ENCODE peak calls at places on chromosomes 2 and 18, in nine cellular contexts. One of them, this sample, is unnamed.

GRCh38 chr18:4573735-4574134 is 118.6 kb upstream of the DLGAP1 start:
- DNase-seq in HCT116: no peak
- DNase-seq in mucosa of descending colon: no peak
- DNase-seq in upper lobe of left lung: no peak
- DNase-seq in body of pancreas: no peak
- DNase-seq in A549: no peak
- DNase-seq in DND-41: no peak
- DNase-seq in activated B cell treated with CpG ODN at 0.5 μM for 24 hours: no peak
- DNase-seq in neural crest cell: no peak
- DNase-seq in this sample: no peak

GRCh38 chr2:208358758-208359631 is 47.6 kb upstream of the PTH2R start:
- DNase-seq in upper lobe of left lung: no peak
- DNase-seq in activated B cell treated with CpG ODN at 0.5 μM for 24 hours: no peak
- DNase-seq in DND-41: no peak
- DNase-seq in body of pancreas: no peak
- DNase-seq in HCT116: no peak
- DNase-seq in mucosa of descending colon: no peak
- DNase-seq in A549: no peak
- DNase-seq in neural crest cell: no peak
- DNase-seq in this sample: no peak

GRCh38 chr2:210224660-210225460 is at the start of gene ACADL:
- DNase-seq in mucosa of descending colon: peak; percentile 59
- DNase-seq in neural crest cell: peak; percentile 40
- DNase-seq in upper lobe of left lung: peak; percentile 79
- DNase-seq in DND-41: no peak
- DNase-seq in activated B cell treated with CpG ODN at 0.5 μM for 24 hours: no peak
- DNase-seq in body of pancreas: peak; percentile 90
- DNase-seq in HCT116: no peak
- DNase-seq in A549: peak; percentile 32
- DNase-seq in this sample: peak; percentile 49

GRCh38 chr2:127713562-127713961 is 12.3 kb downstream of the SFT2D3 start:
- DNase-seq in HCT116: no peak
- DNase-seq in activated B cell treated with CpG ODN at 0.5 μM for 24 hours: no peak
- DNase-seq in neural crest cell: no peak
- DNase-seq in mucosa of descending colon: no peak
- DNase-seq in DND-41: no peak
- DNase-seq in A549: no peak
- DNase-seq in body of pancreas: no peak
- DNase-seq in upper lobe of left lung: no peak
- DNase-seq in this sample: no peak

GRCh38 chr2:195664528-195664927 is 7.5 kb downstream of the SLC39A10 start:
- DNase-seq in body of pancreas: no peak
- DNase-seq in activated B cell treated with CpG ODN at 0.5 μM for 24 hours: no peak
- DNase-seq in upper lobe of left lung: no peak
- DNase-seq in mucosa of descending colon: no peak
- DNase-seq in HCT116: no peak
- DNase-seq in A549: no peak
- DNase-seq in DND-41: no peak
- DNase-seq in neural crest cell: no peak
- DNase-seq in this sample: no peak

GRCh38 chr18:8969639-8970378 is 132.7 kb upstream of the NDUFV2 start:
- DNase-seq in HCT116: no peak
- DNase-seq in body of pancreas: no peak
- DNase-seq in upper lobe of left lung: no peak
- DNase-seq in DND-41: no peak
- DNase-seq in A549: no peak
- DNase-seq in neural crest cell: no peak
- DNase-seq in activated B cell treated with CpG ODN at 0.5 μM for 24 hours: no peak
- DNase-seq in mucosa of descending colon: no peak
- DNase-seq in this sample: no peak

GRCh38 chr18:6591491-6591890 is 138.0 kb upstream of the ARHGAP28 start:
- DNase-seq in upper lobe of left lung: no peak
- DNase-seq in neural crest cell: no peak
- DNase-seq in A549: no peak
- DNase-seq in body of pancreas: no peak
- DNase-seq in mucosa of descending colon: no peak
- DNase-seq in HCT116: no peak
- DNase-seq in activated B cell treated with CpG ODN at 0.5 μM for 24 hours: no peak
- DNase-seq in DND-41: no peak
- DNase-seq in this sample: no peak

GRCh38 chr2:241926541-241927311 is 57.2 kb downstream of the RTP5 start:
- DNase-seq in DND-41: no peak
- DNase-seq in mucosa of descending colon: no peak
- DNase-seq in neural crest cell: no peak
- DNase-seq in A549: no peak
- DNase-seq in activated B cell treated with CpG ODN at 0.5 μM for 24 hours: no peak
- DNase-seq in upper lobe of left lung: no peak
- DNase-seq in HCT116: no peak
- DNase-seq in body of pancreas: peak; percentile 79
- DNase-seq in this sample: no peak

GRCh38 chr2:204335642-204336041 is 209.6 kb upstream of the PARD3B start:
- DNase-seq in A549: no peak
- DNase-seq in mucosa of descending colon: no peak
- DNase-seq in neural crest cell: no peak
- DNase-seq in DND-41: no peak
- DNase-seq in HCT116: no peak
- DNase-seq in body of pancreas: no peak
- DNase-seq in upper lobe of left lung: no peak
- DNase-seq in activated B cell treated with CpG ODN at 0.5 μM for 24 hours: no peak
- DNase-seq in this sample: no peak

GRCh38 chr2:39730685-39731302 is 48.3 kb downstream of the THUMPD2 start:
- DNase-seq in HCT116: peak; percentile 10
- DNase-seq in activated B cell treated with CpG ODN at 0.5 μM for 24 hours: no peak
- DNase-seq in upper lobe of left lung: no peak
- DNase-seq in mucosa of descending colon: no peak
- DNase-seq in DND-41: peak; percentile 13
- DNase-seq in body of pancreas: no peak
- DNase-seq in A549: peak; percentile 34
- DNase-seq in neural crest cell: no peak
- DNase-seq in this sample: no peak
- TF ChIP-seq CTCF in HCT116: peak; percentile 71
- TF ChIP-seq CTCF in activated B cell treated with CpG ODN at 0.5 μM for 24 hours: no peak
- TF ChIP-seq CTCF in upper lobe of left lung: peak; percentile 28
- TF ChIP-seq CTCF in mucosa of descending colon: peak; percentile 30
- TF ChIP-seq CTCF in DND-41: peak; percentile 80
- TF ChIP-seq CTCF in body of pancreas: peak; percentile 20
- TF ChIP-seq CTCF in A549: peak; percentile 71
- TF ChIP-seq CTCF in neural crest cell: peak; percentile 62
- TF ChIP-seq CTCF in this sample: peak; percentile 68

GRCh38 chr18:23452728-23453656 is at the start of gene RIOK3:
- DNase-seq in mucosa of descending colon: peak; percentile 99
- DNase-seq in DND-41: peak; percentile 85
- DNase-seq in body of pancreas: peak; percentile 99
- DNase-seq in HCT116: peak; percentile 95
- DNase-seq in activated B cell treated with CpG ODN at 0.5 μM for 24 hours: peak; percentile 91
- DNase-seq in neural crest cell: peak; percentile 91
- DNase-seq in A549: peak; percentile 96
- DNase-seq in upper lobe of left lung: peak; percentile 99
- DNase-seq in this sample: peak; percentile 92
- TF ChIP-seq CTCF in mucosa of descending colon: no peak
- TF ChIP-seq CTCF in DND-41: no peak
- TF ChIP-seq CTCF in body of pancreas: no peak
- TF ChIP-seq CTCF in HCT116: no peak
- TF ChIP-seq CTCF in activated B cell treated with CpG ODN at 0.5 μM for 24 hours: no peak
- TF ChIP-seq CTCF in neural crest cell: peak; percentile 5
- TF ChIP-seq CTCF in A549: no peak
- TF ChIP-seq CTCF in upper lobe of left lung: no peak
- TF ChIP-seq CTCF in this sample: no peak

GRCh38 chr2:74821177-74822124 is 12.5 kb upstream of the HK2 start:
- DNase-seq in A549: no peak
- DNase-seq in activated B cell treated with CpG ODN at 0.5 μM for 24 hours: no peak
- DNase-seq in upper lobe of left lung: no peak
- DNase-seq in HCT116: no peak
- DNase-seq in DND-41: no peak
- DNase-seq in mucosa of descending colon: no peak
- DNase-seq in body of pancreas: no peak
- DNase-seq in neural crest cell: no peak
- DNase-seq in this sample: no peak

GRCh38 chr2:74828534-74828933 is 5.4 kb upstream of the HK2 start:
- DNase-seq in DND-41: no peak
- DNase-seq in HCT116: no peak
- DNase-seq in mucosa of descending colon: no peak
- DNase-seq in body of pancreas: no peak
- DNase-seq in upper lobe of left lung: no peak
- DNase-seq in A549: no peak
- DNase-seq in activated B cell treated with CpG ODN at 0.5 μM for 24 hours: no peak
- DNase-seq in neural crest cell: no peak
- DNase-seq in this sample: no peak

GRCh38 chr2:74822771-74823283 is 11.1 kb upstream of the HK2 start:
- DNase-seq in body of pancreas: no peak
- DNase-seq in mucosa of descending colon: no peak
- DNase-seq in neural crest cell: no peak
- DNase-seq in HCT116: no peak
- DNase-seq in activated B cell treated with CpG ODN at 0.5 μM for 24 hours: no peak
- DNase-seq in upper lobe of left lung: no peak
- DNase-seq in A549: no peak
- DNase-seq in DND-41: no peak
- DNase-seq in this sample: no peak

GRCh38 chr2:74819702-74820101 is 14.2 kb upstream of the HK2 start:
- DNase-seq in HCT116: no peak
- DNase-seq in body of pancreas: no peak
- DNase-seq in DND-41: no peak
- DNase-seq in A549: no peak
- DNase-seq in mucosa of descending colon: no peak
- DNase-seq in upper lobe of left lung: no peak
- DNase-seq in neural crest cell: no peak
- DNase-seq in activated B cell treated with CpG ODN at 0.5 μM for 24 hours: no peak
- DNase-seq in this sample: no peak

DNA sequence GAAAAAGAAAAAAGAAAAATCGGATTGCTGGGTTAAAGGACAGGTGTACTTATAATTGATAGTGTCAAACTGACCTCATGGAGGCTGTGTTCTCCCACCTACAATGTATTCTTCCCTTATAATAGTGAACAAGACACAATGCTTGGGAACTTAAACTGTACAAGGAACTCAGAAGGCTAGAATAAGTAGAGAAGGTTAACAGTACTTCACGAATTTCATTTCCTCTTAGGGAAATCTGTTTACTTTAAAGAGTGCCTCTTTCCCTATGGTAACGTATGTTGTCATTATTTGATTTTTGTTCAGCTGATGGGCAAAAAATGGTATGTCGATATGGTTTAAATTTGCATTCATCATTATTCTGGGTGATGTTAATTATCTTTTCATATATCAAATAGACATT is 9.3 kb upstream of the HK2 start:
- DNase-seq in DND-41: no peak
- DNase-seq in upper lobe of left lung: no peak
- DNase-seq in mucosa of descending colon: no peak
- DNase-seq in A549: no peak
- DNase-seq in HCT116: no peak
- DNase-seq in activated B cell treated with CpG ODN at 0.5 μM for 24 hours: no peak
- DNase-seq in body of pancreas: no peak
- DNase-seq in neural crest cell: no peak
- DNase-seq in this sample: no peak
- TF ChIP-seq CTCF in DND-41: no peak
- TF ChIP-seq CTCF in upper lobe of left lung: no peak
- TF ChIP-seq CTCF in mucosa of descending colon: no peak
- TF ChIP-seq CTCF in A549: no peak
- TF ChIP-seq CTCF in HCT116: no peak
- TF ChIP-seq CTCF in activated B cell treated with CpG ODN at 0.5 μM for 24 hours: no peak
- TF ChIP-seq CTCF in body of pancreas: no peak
- TF ChIP-seq CTCF in neural crest cell: no peak
- TF ChIP-seq CTCF in this sample: no peak

GRCh38 chr2:15939854-15940660 is at the start of gene MYCN:
- DNase-seq in body of pancreas: peak; percentile 15
- DNase-seq in HCT116: no peak
- DNase-seq in DND-41: no peak
- DNase-seq in activated B cell treated with CpG ODN at 0.5 μM for 24 hours: no peak
- DNase-seq in A549: peak; percentile 72
- DNase-seq in mucosa of descending colon: peak; percentile 56
- DNase-seq in upper lobe of left lung: no peak
- DNase-seq in neural crest cell: peak; percentile 85
- DNase-seq in this sample: peak; percentile 69
- TF ChIP-seq CTCF in body of pancreas: peak; percentile 65
- TF ChIP-seq CTCF in HCT116: no peak
- TF ChIP-seq CTCF in DND-41: no peak
- TF ChIP-seq CTCF in activated B cell treated with CpG ODN at 0.5 μM for 24 hours: no peak
- TF ChIP-seq CTCF in A549: peak; percentile 88
- TF ChIP-seq CTCF in mucosa of descending colon: no peak
- TF ChIP-seq CTCF in upper lobe of left lung: peak; percentile 52
- TF ChIP-seq CTCF in neural crest cell: peak; percentile 91
- TF ChIP-seq CTCF in this sample: peak; percentile 86

GRCh38 chr2:55843096-55843991 is 80.2 kb downstream of the EFEMP1 start:
- DNase-seq in upper lobe of left lung: peak; percentile 70
- DNase-seq in A549: peak; percentile 95
- DNase-seq in mucosa of descending colon: no peak
- DNase-seq in HCT116: no peak
- DNase-seq in body of pancreas: peak; percentile 56
- DNase-seq in activated B cell treated with CpG ODN at 0.5 μM for 24 hours: no peak
- DNase-seq in neural crest cell: no peak
- DNase-seq in DND-41: no peak
- DNase-seq in this sample: peak; percentile 21
- TF ChIP-seq CTCF in upper lobe of left lung: no peak
- TF ChIP-seq CTCF in A549: no peak
- TF ChIP-seq CTCF in mucosa of descending colon: no peak
- TF ChIP-seq CTCF in HCT116: no peak
- TF ChIP-seq CTCF in body of pancreas: no peak
- TF ChIP-seq CTCF in activated B cell treated with CpG ODN at 0.5 μM for 24 hours: no peak
- TF ChIP-seq CTCF in neural crest cell: no peak
- TF ChIP-seq CTCF in DND-41: no peak
- TF ChIP-seq CTCF in this sample: no peak